ENCODE peak calls at places on chromosomes 5 and 9, in seven cellular contexts. Q is H4, A is uterus, H is NAMALWA, I is psoas muscle, B is tibial nerve, Y is HuH-7.5. S is an unnamed sample.

GRCh38 chr5:126851441-126852103 is 74.6 kb downstream of the LMNB1 start:
- DNase-seq in B (no peak), I (peak; percentile 38), A (no peak), Q (no peak), H (no peak), Y (no peak), S (no peak)

GRCh38 chr9:18215626-18216025 is 258.3 kb upstream of the ADAMTSL1 start:
- DNase-seq in A (no peak), Q (no peak), B (no peak), I (no peak), H (no peak), Y (no peak), S (no peak)

GRCh38 chr5:83567741-83568530 is 96.4 kb downstream of the VCAN start:
- DNase-seq in H (no peak), Y (no peak), B (no peak), I (no peak), A (no peak), Q (peak; percentile 73), S (no peak)

GRCh38 chr9:20382460-20383071 is 239.7 kb downstream of the MLLT3 start:
- DNase-seq in I (no peak), Q (peak; percentile 26), A (no peak), B (no peak), H (no peak), Y (no peak), S (no peak)

GRCh38 chr5:156594406-156594805 is 255.7 kb upstream of the PPP1R2B start:
- DNase-seq in A (no peak), I (no peak), H (no peak), Q (no peak), B (no peak), Y (no peak), S (no peak)

GRCh38 chr5:151098185-151098813 is 17.5 kb upstream of the TNIP1 start:
- DNase-seq in Q (no peak), I (no peak), Y (no peak), B (no peak), A (no peak), H (no peak), S (no peak)

GRCh38 chr5:84362061-84362720 is 22.5 kb downstream of the EDIL3 start:
- DNase-seq in B (no peak), H (no peak), I (no peak), Y (no peak), Q (no peak), A (no peak), S (no peak)

GRCh38 chr5:54062958-54063357 is 247.4 kb downstream of the ARL15 start:
- DNase-seq in I (no peak), B (no peak), H (no peak), A (no peak), Q (no peak), Y (no peak), S (no peak)

GRCh38 chr5:3944930-3945329 is 349.3 kb downstream of the IRX1 start:
- DNase-seq in I (no peak), Q (no peak), B (no peak), H (no peak), A (no peak), Y (no peak), S (no peak)

GRCh38 chr9:93684806-93685553 is 108.6 kb downstream of the PHF2 start:
- DNase-seq in Q (no peak), H (no peak), I (no peak), Y (no peak), B (no peak), A (no peak), S (no peak)

GRCh38 chr5:149141957-149142851 is 911 bp downstream of the ABLIM3 start:
- DNase-seq in B (peak; percentile 28), A (peak; percentile 36), Q (peak; percentile 37), Y (no peak), I (peak; percentile 40), H (no peak), S (peak; percentile 73)

S was measured in right atrium auricular region.